ENCODE peak calls at places on chromosomes 13 and 19, in eight cellular contexts. D is sigmoid colon, C is neuronal stem cell, H is lower lobe of right lung, Y is heart right ventricle, J is vagina, W is osteoblast, B is A673. G is an unnamed sample.

GRCh38 chr13:63285426-63285825 is 1869.8 kb upstream of the PCDH20 start:
- DNase-seq in D (no peak), C (no peak), H (no peak), Y (no peak), J (no peak), W (no peak), B (no peak), G (no peak)

GRCh38 chr19:12786149-12786870 is 5.0 kb upstream of the JUNB start:
- DNase-seq in D (peak; percentile 83), C (no peak), H (peak; percentile 94), Y (peak; percentile 72), J (no peak), W (peak; percentile 84), B (no peak), G (peak; percentile 95)

GRCh38 chr13:45339867-45340266 is 1.1 kb downstream of the TPT1 start:
- DNase-seq in D (no peak), C (no peak), H (no peak), Y (no peak), J (no peak), W (no peak), B (no peak), G (no peak)

GRCh38 chr13:114320065-114320464 is 5.8 kb downstream of the CHAMP1 start:
- DNase-seq in D (no peak), C (no peak), H (no peak), Y (no peak), J (no peak), W (no peak), B (no peak), G (no peak)

GRCh38 chr13:32902898-32903297 is 113.3 kb upstream of the KL start:
- DNase-seq in D (peak; percentile 88), C (no peak), H (peak; percentile 51), Y (peak; percentile 81), J (no peak), W (peak; percentile 46), B (no peak), G (peak; percentile 44)

GRCh38 chr19:48807590-48808308 is 3.1 kb downstream of the BCAT2 start:
- DNase-seq in D (no peak), C (no peak), H (no peak), Y (no peak), J (no peak), W (no peak), B (no peak), G (no peak)

GRCh38 chr13:20945952-20946383 is 43.4 kb upstream of the XPO4 start:
- DNase-seq in D (peak; percentile 69), C (no peak), H (peak; percentile 51), Y (peak; percentile 26), J (no peak), W (peak; percentile 45), B (no peak), G (no peak)

GRCh38 chr13:47672982-47673670 is 327.9 kb downstream of the SUCLA2 start:
- DNase-seq in D (no peak), C (no peak), H (no peak), Y (no peak), J (no peak), W (no peak), B (no peak), G (no peak)

GRCh38 chr19:48010932-48011758 is 16.7 kb downstream of the ELSPBP1 start:
- DNase-seq in D (no peak), C (no peak), H (no peak), Y (no peak), J (no peak), W (no peak), B (no peak), G (no peak)

GRCh38 chr13:36490055-36490454 is 57.8 kb downstream of the CCNA1 start:
- DNase-seq in D (no peak), C (no peak), H (no peak), Y (no peak), J (no peak), W (no peak), B (no peak), G (no peak)

GRCh38 chr13:37701306-37701705 is 102.7 kb upstream of the POSTN start:
- DNase-seq in D (no peak), C (no peak), H (no peak), Y (no peak), J (no peak), W (no peak), B (peak; percentile 29), G (no peak)

GRCh38 chr13:29567411-29567810 is 28.1 kb downstream of the SLC7A1 start:
- DNase-seq in D (no peak), C (no peak), H (no peak), Y (no peak), J (no peak), W (no peak), B (no peak), G (no peak)

GRCh38 chr19:1285737-1286360 is at the start of gene EFNA2:
- DNase-seq in D (no peak), C (no peak), H (no peak), Y (no peak), J (no peak), W (peak; percentile 94), B (no peak), G (no peak)
- H3K27me3 ChIP-seq in D (peaks cover 50% of the 10 kb centered on the region), C (peaks cover 4% of the 10 kb centered on the region), H (peaks cover 72% of the 10 kb centered on the region), Y (peaks cover 71% of the 10 kb centered on the region), J (peaks cover 10% of the 10 kb centered on the region), W (peaks cover 38% of the 10 kb centered on the region), B (peaks cover 33% of the 10 kb centered on the region), G (peaks cover 89% of the 10 kb centered on the region)

GRCh38 chr13:28493740-28494536 is 990 bp downstream of the FLT1 start:
- DNase-seq in D (no peak), C (peak; percentile 20), H (peak; percentile 54), Y (peak; percentile 12), J (no peak), W (peak; percentile 86), B (no peak), G (no peak)

GRCh38 chr13:28494861-28495585 is at the start of gene FLT1:
- DNase-seq in D (no peak), C (peak; percentile 38), H (peak; percentile 67), Y (peak; percentile 88), J (no peak), W (peak; percentile 86), B (peak; percentile 42), G (peak; percentile 27)

GRCh38 chr13:28494537-28494860 is 429 bp downstream of the FLT1 start:
- DNase-seq in D (no peak), C (peak; percentile 21), H (peak; percentile 49), Y (no peak), J (no peak), W (no peak), B (peak; percentile 27), G (no peak)

GRCh38 chr13:28497143-28497876 is 2.4 kb upstream of the FLT1 start:
- DNase-seq in D (no peak), C (no peak), H (no peak), Y (no peak), J (no peak), W (no peak), B (no peak), G (no peak)

DNA sequence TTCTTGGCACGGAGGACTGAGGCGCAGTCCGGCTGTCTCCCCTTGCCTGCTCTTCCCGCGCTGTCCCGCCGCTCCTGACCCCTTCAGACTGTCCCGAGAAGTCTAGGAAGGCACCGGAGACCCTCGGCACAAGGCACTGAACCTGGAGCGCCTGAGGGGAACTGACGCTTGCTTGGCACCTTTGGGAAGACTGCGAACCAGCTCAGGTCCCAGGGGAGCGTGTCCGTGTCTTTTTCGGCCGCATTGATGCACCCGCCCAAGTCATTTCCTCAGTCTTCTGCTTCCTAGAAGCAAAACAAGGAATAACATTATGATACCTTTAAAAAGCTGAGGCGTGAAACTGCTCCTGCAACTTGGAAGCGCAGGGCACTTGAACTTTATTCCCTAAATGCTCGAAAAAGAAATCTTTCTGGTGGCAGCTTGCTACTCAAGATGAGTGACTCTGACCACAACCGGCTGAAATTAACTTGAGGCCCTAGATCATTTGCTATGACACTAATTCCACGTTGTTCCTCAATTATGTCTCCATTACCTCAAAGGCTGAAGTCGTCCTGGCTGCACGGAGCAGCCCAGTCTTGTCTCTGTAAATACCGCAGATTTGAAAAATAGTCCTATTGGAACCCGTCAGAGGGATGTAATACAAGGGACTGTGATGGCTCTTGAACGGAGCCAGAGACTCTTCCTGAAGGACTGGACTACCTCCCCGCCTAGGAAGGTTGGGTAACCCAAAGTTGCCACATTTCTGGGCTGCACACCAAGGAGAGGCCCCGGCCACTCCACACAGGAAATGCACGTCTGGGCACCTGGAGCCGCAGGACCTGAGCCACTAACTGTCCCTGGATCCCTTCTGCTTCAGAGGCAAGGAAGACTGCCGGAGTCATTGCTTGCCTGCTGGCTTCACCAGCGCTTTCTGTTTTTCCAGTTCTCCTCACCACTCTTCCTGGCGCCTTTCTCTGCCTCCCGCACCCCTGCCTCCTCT is 947 bp upstream of the FLT1 start:
- DNase-seq in D (no peak), C (no peak), H (no peak), Y (no peak), J (no peak), W (peak; percentile 76), B (no peak), G (no peak)
- H3K27ac ChIP-seq in D (no peak overlapping the region), C (no peak overlapping the region), H (peak overlapping the region; percentile 70), Y (peak overlapping the region; percentile 98), J (no peak overlapping the region), W (no peak overlapping the region), B (no peak overlapping the region), G (peak overlapping the region; percentile 70)

GRCh38 chr19:55254625-55254977 is 4.2 kb downstream of the PPP6R1 start:
- DNase-seq in D (no peak), C (no peak), H (no peak), Y (no peak), J (no peak), W (no peak), B (no peak), G (no peak)

GRCh38 chr19:55255618-55256423 is 3.0 kb downstream of the PPP6R1 start:
- DNase-seq in D (no peak), C (no peak), H (no peak), Y (no peak), J (no peak), W (peak; percentile 94), B (no peak), G (peak; percentile 46)

GRCh38 chr19:55252760-55253159 is 6.1 kb downstream of the PPP6R1 start:
- DNase-seq in D (no peak), C (no peak), H (no peak), Y (no peak), J (no peak), W (no peak), B (no peak), G (no peak)

GRCh38 chr19:55253264-55253663 is 5.6 kb downstream of the PPP6R1 start:
- DNase-seq in D (no peak), C (no peak), H (no peak), Y (no peak), J (no peak), W (no peak), B (no peak), G (no peak)

GRCh38 chr19:55253842-55254624 is 4.8 kb downstream of the PPP6R1 start:
- DNase-seq in D (no peak), C (no peak), H (no peak), Y (no peak), J (no peak), W (no peak), B (no peak), G (peak; percentile 45)
- H3K4me1 ChIP-seq in D (peaks cover 42% of the 10 kb centered on the region), C (peaks cover 8% of the 10 kb centered on the region), H (peaks cover 81% of the 10 kb centered on the region), Y (peaks cover 59% of the 10 kb centered on the region), J (peaks cover 88% of the 10 kb centered on the region), W (peaks cover 26% of the 10 kb centered on the region), B (peaks cover 17% of the 10 kb centered on the region), G (peaks cover 89% of the 10 kb centered on the region)

DNA sequence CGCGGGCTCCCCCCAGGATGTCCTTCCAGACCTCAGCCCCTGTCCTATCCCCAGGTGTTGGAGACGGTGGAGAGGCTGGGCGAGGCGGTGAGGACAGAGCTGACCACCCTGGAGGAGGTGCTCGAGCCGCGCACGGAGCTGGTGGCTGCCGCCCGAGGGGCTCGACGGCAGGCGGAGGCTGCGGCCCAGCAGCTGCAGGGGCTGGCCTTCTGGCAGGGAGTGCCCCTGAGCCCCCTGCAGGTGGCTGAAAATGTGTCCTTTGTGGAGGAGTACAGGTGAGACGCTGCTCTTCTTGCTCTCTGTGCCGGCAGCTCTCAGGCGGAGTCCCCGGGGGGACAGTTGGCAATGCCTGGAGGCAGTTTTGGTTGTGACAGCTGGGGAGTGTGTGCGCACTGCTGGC is 6.9 kb downstream of the TTYH1 start:
- DNase-seq in D (no peak), C (no peak), H (no peak), Y (no peak), J (no peak), W (peak; percentile 59), B (no peak), G (no peak)
- H3K27me3 ChIP-seq in D (peaks cover 14% of the 10 kb centered on the region), C (no peaks in the 10 kb centered on the region), H (peaks cover 74% of the 10 kb centered on the region), Y (peaks cover 42% of the 10 kb centered on the region), J (no peaks in the 10 kb centered on the region), W (peaks cover 28% of the 10 kb centered on the region), B (no peaks in the 10 kb centered on the region), G (peaks cover 7% of the 10 kb centered on the region)